ENCODE peak calls at places on chromosomes 16 and 17, in six cellular contexts. E is amniotic stem cell, D is adrenal gland, I is sigmoid colon, G is AG04449, N is substantia nigra. J is an unnamed sample.
A peak's percentile ranks its signal among the peaks of the same experiment; 100 is the strongest.

GRCh38 chr17:6752068-6752909 is 3.6 kb upstream of the XAF1 start:
- DNase-seq in E (peak; percentile 90), D (peak; percentile 74), I (peak; percentile 80), G (peak; percentile 100), N (peak; percentile 15), J (peak; percentile 95)

GRCh38 chr17:5226940-5227878 is 7.5 kb downstream of the SCIMP start:
- DNase-seq in E (no peak), D (no peak), I (no peak), G (no peak), N (no peak), J (peak; percentile 42)

GRCh38 chr16:919658-920631 is 50.8 kb downstream of the LMF1 start:
- DNase-seq in E (no peak), D (no peak), I (peak; percentile 77), G (peak; percentile 16), N (peak; percentile 8), J (peak; percentile 95)

GRCh38 chr17:79464310-79465010 is 146.4 kb downstream of the RBFOX3 start:
- DNase-seq in E (no peak), D (no peak), I (no peak), G (no peak), N (no peak), J (no peak)

GRCh38 chr17:43983515-43984411 is 20.7 kb upstream of the NAGS start:
- DNase-seq in E (no peak), D (no peak), I (peak; percentile 68), G (no peak), N (no peak), J (no peak)

GRCh38 chr17:55341432-55341831 is 76.7 kb downstream of the HLF start:
- DNase-seq in E (no peak), D (no peak), I (no peak), G (no peak), N (no peak), J (peak; percentile 75)

GRCh38 chr17:73048170-73048569 is 44.3 kb downstream of the SLC39A11 start:
- DNase-seq in E (no peak), D (no peak), I (no peak), G (no peak), N (no peak), J (no peak)

GRCh38 chr17:29663155-29663554 is 40.4 kb upstream of the CORO6 start:
- DNase-seq in E (no peak), D (no peak), I (no peak), G (no peak), N (no peak), J (no peak)

GRCh38 chr17:69870751-69871199 is 204.2 kb upstream of the KCNJ16 start:
- DNase-seq in E (peak; percentile 21), D (no peak), I (no peak), G (peak; percentile 70), N (no peak), J (no peak)

GRCh38 chr17:75683467-75684041 is 16.4 kb downstream of the SAP30BP start:
- DNase-seq in E (no peak), D (no peak), I (no peak), G (no peak), N (no peak), J (peak; percentile 89)